ENCODE peak calls at places on chromosome 7, in seven cellular contexts. W is HepG2, X is stomach, M is breast epithelium, U is tibial nerve, I is A549, Y is GM12891. F is an unnamed sample.

GRCh38 chr7:142872106-142872675 is 13.4 kb downstream of the TRPV6 start:
- DNase-seq in U (no peak), X (no peak), M (peak), I (no peak), Y (no peak), W (no peak), F (no peak)

GRCh38 chr7:143978585-143978984 is 21.5 kb upstream of the OR6B1 start:
- DNase-seq in X (no peak), I (no peak), U (no peak), Y (no peak), M (no peak), W (no peak), F (no peak)

GRCh38 chr7:102473271-102473991 is 5.3 kb downstream of the POLR2J start:
- DNase-seq in W (no peak), X (no peak), M (no peak), I (no peak), U (no peak), Y (no peak), F (no peak)

GRCh38 chr7:75928600-75928939 is 13.6 kb downstream of the POR start:
- DNase-seq in U (no peak), W (no peak), I (no peak), X (no peak), Y (no peak), M (no peak), F (no peak)

GRCh38 chr7:98352621-98353020 is 48.3 kb downstream of the BAIAP2L1 start:
- DNase-seq in X (no peak), U (no peak), M (no peak), Y (no peak), I (peak), W (no peak), F (no peak)

GRCh38 chr7:101598422-101598957 is 30.6 kb downstream of the MYL10 start:
- DNase-seq in W (peak), M (peak), U (no peak), X (peak), I (no peak), Y (no peak), F (no peak)

GRCh38 chr7:78489423-78489822 is 690.9 kb downstream of the PHTF2 start:
- DNase-seq in U (no peak), Y (no peak), W (no peak), X (no peak), M (no peak), I (no peak), F (no peak)

GRCh38 chr7:36366005-36366583 is 23.6 kb upstream of the ANLN start:
- DNase-seq in W (no peak), I (no peak), M (no peak), U (no peak), Y (no peak), X (no peak), F (no peak)

GRCh38 chr7:36191292-36191920 is 38.4 kb downstream of the EEPD1 start:
- DNase-seq in U (no peak), Y (no peak), X (no peak), W (no peak), I (no peak), M (no peak), F (no peak)

GRCh38 chr7:25856056-25856780 is 295.8 kb upstream of the NFE2L3 start:
- DNase-seq in M (no peak), Y (no peak), X (no peak), I (no peak), U (no peak), W (no peak), F (peak)

GRCh38 chr7:18262054-18262453 is 233.5 kb upstream of the HDAC9 start:
- DNase-seq in U (no peak), M (no peak), X (no peak), I (no peak), W (no peak), Y (no peak), F (no peak)

GRCh38 chr7:127347567-127348246 is 44.8 kb downstream of the ZNF800 start:
- DNase-seq in X (peak), U (no peak), W (peak), I (peak), M (no peak), Y (peak), F (peak)

GRCh38 chr7:2521341-2521745 is 1.8 kb downstream of the LFNG start:
- DNase-seq in I (no peak), W (no peak), X (no peak), U (no peak), M (no peak), Y (no peak), F (no peak)

GRCh38 chr7:22082886-22083710 is 137.4 kb upstream of the CDCA7L start:
- DNase-seq in Y (peak), X (peak), W (peak), M (peak), U (peak), I (peak), F (peak)

GRCh38 chr7:142636751-142637150 is 112.5 kb upstream of the PRSS1 start:
- DNase-seq in X (no peak), M (no peak), U (no peak), Y (no peak), W (no peak), I (no peak), F (no peak)

GRCh38 chr7:107007004-107007891 is 37.3 kb upstream of the PRKAR2B start:
- DNase-seq in Y (no peak), U (no peak), M (no peak), X (no peak), I (no peak), W (no peak), F (peak)

GRCh38 chr7:64686493-64687184 is 20.7 kb downstream of the ZNF107 start:
- DNase-seq in M (peak), U (no peak), I (no peak), Y (no peak), W (peak), X (no peak), F (no peak)

GRCh38 chr7:25775999-25776736 is 375.8 kb upstream of the NFE2L3 start:
- DNase-seq in I (no peak), M (no peak), U (no peak), X (no peak), W (no peak), Y (no peak), F (peak)

GRCh38 chr7:148397555-148397954 is 193.0 kb upstream of the C7orf33 start:
- DNase-seq in X (no peak), Y (no peak), M (no peak), I (no peak), U (no peak), W (no peak), F (no peak)

GRCh38 chr7:105268511-105269392 is 120.0 kb downstream of the SRPK2 start:
- DNase-seq in X (no peak), U (no peak), W (peak), Y (no peak), M (no peak), I (peak), F (peak)

GRCh38 chr7:50307368-50308012 is 3.0 kb downstream of the IKZF1 start:
- DNase-seq in U (no peak), X (no peak), Y (no peak), W (no peak), M (no peak), I (no peak), F (peak)

GRCh38 chr7:135320277-135320676 is 86.6 kb downstream of the STRA8 start:
- DNase-seq in Y (no peak), X (peak), U (peak), M (peak), I (peak), W (no peak), F (peak)

GRCh38 chr7:30674876-30675275 is 7.4 kb downstream of the CRHR2 start:
- DNase-seq in Y (no peak), I (no peak), X (no peak), W (no peak), M (no peak), U (no peak), F (no peak)

GRCh38 chr7:116576350-116577319 is 51.8 kb downstream of the CAV1 start:
- DNase-seq in I (peak), X (no peak), M (no peak), Y (no peak), U (no peak), W (no peak), F (no peak)

GRCh38 chr7:16420649-16421332 is 547 bp downstream of the CRPPA start:
- DNase-seq in Y (peak), U (peak), M (peak), W (peak), I (peak), X (peak), F (peak)

GRCh38 chr7:16420329-16420648 is 1.0 kb downstream of the CRPPA start:
- DNase-seq in X (no peak), Y (no peak), U (no peak), W (no peak), M (no peak), I (no peak), F (no peak)

GRCh38 chr7:16422100-16422430 is 727 bp upstream of the CRPPA start:
- DNase-seq in W (no peak), U (no peak), I (no peak), M (no peak), Y (no peak), X (no peak), F (peak)

GRCh38 chr7:16422917-16423316 is 1.6 kb upstream of the CRPPA start:
- DNase-seq in U (no peak), I (peak), M (no peak), Y (no peak), W (no peak), X (no peak), F (peak)

GRCh38 chr7:16421333-16422099 is at the start of gene CRPPA:
- DNase-seq in M (peak), W (peak), U (no peak), X (no peak), I (peak), Y (no peak), F (peak)
- TF ChIP-seq POLR2A in M (no peak), W (no peak), U (no peak), X (no peak), I (no peak), Y (no peak), F (no peak)

DNA sequence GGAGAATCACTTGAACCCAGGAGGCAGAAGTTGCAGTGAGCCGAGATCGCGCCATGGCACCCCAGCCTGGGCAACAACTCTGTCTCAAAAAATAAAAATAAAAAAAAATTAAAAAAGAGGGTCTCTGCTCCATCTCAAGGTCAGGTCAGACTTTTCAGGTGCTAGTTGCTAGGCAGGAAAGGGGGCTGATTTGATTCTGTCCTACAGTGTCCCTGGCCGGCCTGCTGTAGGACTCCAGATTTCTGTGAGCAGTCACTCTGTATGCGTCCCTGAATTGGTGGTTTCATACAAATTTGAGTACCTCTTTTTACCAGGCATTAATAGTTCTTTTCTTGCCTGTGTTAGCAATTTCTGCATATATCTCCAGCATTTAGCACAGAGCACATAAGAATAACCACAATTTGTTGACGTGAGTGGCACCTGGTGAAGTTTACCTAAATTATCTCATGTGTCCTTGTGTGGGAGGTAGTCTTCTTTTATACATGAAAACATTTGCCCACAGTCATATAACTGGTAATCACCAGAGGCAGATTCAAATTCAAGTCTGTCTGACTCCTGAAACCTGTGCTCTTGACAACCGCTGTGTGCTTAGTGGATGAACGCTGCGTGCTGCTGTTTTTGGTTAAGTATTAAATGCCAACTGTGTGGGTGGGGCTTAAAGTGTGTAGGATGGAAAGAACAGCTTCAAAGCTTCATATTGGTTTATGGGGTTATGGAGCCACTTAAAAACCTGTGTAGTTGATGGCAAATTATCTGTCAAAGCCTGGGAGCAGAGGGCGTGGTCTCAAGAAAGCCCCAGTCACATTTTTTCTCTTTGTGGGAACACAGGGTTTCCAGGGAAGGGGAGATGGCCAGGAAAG is 3.2 kb upstream of the ZNF775 start:
- DNase-seq in U (no peak), I (no peak), M (no peak), W (no peak), Y (no peak), X (no peak), F (no peak)
- TF ChIP-seq POLR2A in U (no peak), I (no peak), M (no peak), W (no peak), Y (no peak), X (no peak), F (no peak)

DNA sequence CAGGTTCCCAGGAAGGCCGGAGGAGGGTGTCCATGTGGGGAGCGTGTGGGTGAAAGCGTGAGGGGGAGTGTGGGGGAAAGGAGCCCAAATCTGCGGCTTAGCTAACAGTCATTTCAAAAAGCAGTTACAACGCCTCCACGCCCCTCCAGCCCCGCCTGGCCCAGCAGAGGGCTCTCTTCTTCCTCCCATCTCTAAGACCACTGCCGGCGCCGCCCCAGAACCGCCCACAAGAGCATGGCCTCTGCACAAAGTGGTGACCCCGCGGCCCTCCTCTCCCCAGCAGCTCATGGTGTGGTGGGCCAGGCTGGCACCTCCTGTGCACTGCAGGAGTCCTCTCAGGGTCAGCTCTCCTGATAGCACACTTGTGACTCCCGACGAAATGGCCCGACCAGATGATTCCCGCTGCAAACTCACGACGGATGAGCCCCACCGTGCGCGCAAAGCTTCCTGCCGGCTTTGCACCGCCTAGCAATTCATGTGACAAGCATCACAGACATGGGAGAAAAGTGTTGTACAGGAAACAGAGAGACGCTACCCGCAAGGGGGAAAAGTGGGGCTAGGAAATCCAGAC is 12.4 kb upstream of the HUS1 start:
- DNase-seq in I (peak), M (peak), Y (peak), X (peak), U (peak), W (peak), F (peak)
- TF ChIP-seq POLR2A in I (no peak), M (no peak), Y (no peak), X (no peak), U (no peak), W (no peak), F (peak)

DNA sequence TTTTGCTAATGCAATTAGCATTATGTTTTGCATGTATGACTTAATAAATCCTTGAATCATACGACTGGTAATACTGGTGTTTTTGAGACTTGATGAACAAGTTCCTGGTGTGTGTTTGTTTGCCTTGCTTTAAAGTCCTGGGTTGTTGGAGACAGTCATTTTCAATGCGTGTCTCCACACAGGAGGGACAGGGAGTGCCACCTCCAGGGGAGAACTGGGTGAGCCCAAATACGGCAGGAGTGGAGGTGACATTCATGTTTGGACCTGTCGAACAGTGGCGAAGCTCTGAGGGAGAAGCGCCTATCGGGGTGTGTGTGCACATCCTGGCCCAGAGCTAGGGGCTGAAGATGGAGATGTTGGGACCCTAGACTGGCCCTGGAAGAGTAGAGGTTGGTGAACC is 43.8 kb downstream of the DAGLB start:
- DNase-seq in U (no peak), M (peak), I (no peak), X (no peak), W (no peak), Y (no peak), F (no peak)
- TF ChIP-seq POLR2A in U (no peak), M (no peak), I (no peak), X (no peak), W (no peak), Y (peak), F (no peak)

F was measured in erythroblast.